ENCODE peak calls at places on chromosomes 11 and 22, in five cellular contexts. K is uterus, Z is breast epithelium, R is IMR-90, B is retinal pigment epithelial cell. Q is an unnamed sample.

GRCh38 chr22:17258015-17258827 is 39.0 kb upstream of the ADA2 start:
- DNase-seq in K (peak), Z (peak), R (no peak), B (no peak), Q (peak)

GRCh38 chr11:99199336-99199735 is 178.6 kb downstream of the CNTN5 start:
- DNase-seq in K (no peak), Z (no peak), R (no peak), B (no peak), Q (peak)

GRCh38 chr22:37983860-37984791 is at the start of gene SOX10:
- DNase-seq in K (no peak), Z (peak), R (no peak), B (no peak), Q (no peak)

GRCh38 chr11:119031912-119032280 is 1.2 kb upstream of the SLC37A4 start:
- DNase-seq in K (no peak), Z (no peak), R (no peak), B (no peak), Q (no peak)

GRCh38 chr22:45630436-45630835 is 41.2 kb upstream of the ATXN10 start:
- DNase-seq in K (no peak), Z (no peak), R (no peak), B (no peak), Q (no peak)

GRCh38 chr11:110174645-110175310 is 81.6 kb downstream of the ZC3H12C start:
- DNase-seq in K (no peak), Z (no peak), R (peak), B (peak), Q (peak)

GRCh38 chr11:95089620-95090542 is at the start of gene ENDOD1:
- DNase-seq in K (peak), Z (peak), R (peak), B (no peak), Q (peak)

GRCh38 chr11:128411812-128412211 is 175.5 kb downstream of the ETS1 start:
- DNase-seq in K (no peak), Z (no peak), R (no peak), B (no peak), Q (no peak)

GRCh38 chr11:76614471-76615183 is 55.9 kb downstream of the LRRC32 start:
- DNase-seq in K (peak), Z (no peak), R (no peak), B (no peak), Q (no peak)

GRCh38 chr11:831132-831864 is 1.5 kb upstream of the CD151 start:
- DNase-seq in K (no peak), Z (no peak), R (peak), B (peak), Q (peak)

GRCh38 chr11:103601230-103601846 is 435.1 kb upstream of the DDI1 start:
- DNase-seq in K (no peak), Z (no peak), R (peak), B (no peak), Q (peak)

GRCh38 chr22:27220349-27220748 is 563.0 kb downstream of the MIAT start:
- DNase-seq in K (no peak), Z (no peak), R (peak), B (no peak), Q (peak)

GRCh38 chr22:41445171-41446056 is 1.2 kb downstream of the TOB2 start:
- DNase-seq in K (peak), Z (no peak), R (no peak), B (no peak), Q (peak)

GRCh38 chr11:67452141-67452952 is at the start of gene GPR152:
- DNase-seq in K (no peak), Z (no peak), R (no peak), B (no peak), Q (no peak)

GRCh38 chr11:71301858-71302533 is 49.6 kb upstream of the SHANK2 start:
- DNase-seq in K (no peak), Z (peak), R (no peak), B (no peak), Q (peak)

GRCh38 chr11:9015677-9016076 is 11.9 kb upstream of the NRIP3 start:
- DNase-seq in K (peak), Z (peak), R (peak), B (no peak), Q (peak)

GRCh38 chr11:45105233-45105992 is 41.0 kb upstream of the PRDM11 start:
- DNase-seq in K (peak), Z (peak), R (peak), B (no peak), Q (peak)

GRCh38 chr11:102313225-102313940 is 3.9 kb upstream of the BIRC3 start:
- DNase-seq in K (no peak), Z (no peak), R (no peak), B (no peak), Q (peak)
- H3K4me3 ChIP-seq in K (peak), Z (peak), R (peak), B (no peak), Q (no peak)

GRCh38 chr11:130426223-130427048 is 2.0 kb downstream of the ADAMTS8 start:
- DNase-seq in K (no peak), Z (no peak), R (no peak), B (no peak), Q (no peak)
- TF ChIP-seq CTCF in K (no peak), Z (no peak), R (no peak), B (no peak), Q (no peak)

GRCh38 chr22:50293441-50294318 is 13.8 kb downstream of the PLXNB2 start:
- DNase-seq in K (no peak), Z (peak), R (peak), B (peak), Q (peak)
- H3K4me3 ChIP-seq in K (peak), Z (peak), R (peak), B (peak), Q (peak)

GRCh38 chr11:46410021-46410420 is 18.4 kb upstream of the CHRM4 start:
- DNase-seq in K (no peak), Z (no peak), R (no peak), B (no peak), Q (peak)
- TF ChIP-seq CTCF in K (no peak), Z (no peak), R (peak), B (peak), Q (peak)

DNA sequence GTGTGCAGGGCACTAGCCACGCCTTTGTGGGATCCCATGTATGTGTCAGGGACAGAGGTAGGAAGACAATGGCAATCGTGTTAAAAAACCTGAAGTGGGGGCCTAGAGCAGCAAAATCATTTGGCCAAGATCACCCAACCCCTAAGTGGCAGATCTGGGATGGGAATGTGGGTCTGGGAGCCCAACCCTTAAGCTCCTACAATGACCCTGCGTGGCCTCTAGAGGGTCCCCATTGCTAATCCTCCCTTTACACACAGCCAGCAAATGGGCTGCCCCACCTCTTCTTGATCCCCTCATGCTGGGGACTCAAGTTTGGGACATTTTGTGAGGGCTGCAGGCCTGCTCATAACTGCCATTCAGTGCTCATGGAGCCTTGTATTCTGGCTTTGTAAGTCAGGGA is 73.2 kb upstream of the SUSD2 start:
- DNase-seq in K (no peak), Z (no peak), R (no peak), B (no peak), Q (no peak)
- H3K4me3 ChIP-seq in K (no peak), Z (no peak), R (no peak), B (no peak), Q (no peak)

DNA sequence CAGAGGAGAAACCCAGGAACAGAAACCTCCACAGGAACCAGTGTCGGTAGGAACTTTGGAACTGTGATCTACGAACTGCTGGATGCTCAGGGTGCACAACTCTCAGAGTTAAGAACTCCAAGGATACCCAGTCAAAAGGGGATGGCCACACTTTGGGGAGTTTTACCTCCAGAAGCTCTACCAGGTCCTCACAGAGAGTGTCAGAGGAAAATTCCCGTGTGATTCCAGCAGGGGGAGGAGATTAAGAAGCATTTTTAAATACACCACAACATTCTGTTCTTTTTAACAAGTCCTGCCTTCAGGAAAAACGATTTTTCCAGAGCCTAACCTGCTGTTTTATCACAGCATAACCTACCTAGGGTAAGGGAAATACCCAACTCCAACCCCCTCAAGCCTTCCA is 104.0 kb downstream of the SOX6 start:
- DNase-seq in K (no peak), Z (no peak), R (peak), B (no peak), Q (no peak)
- TF ChIP-seq CTCF in K (no peak), Z (no peak), R (peak), B (peak), Q (peak)

Q was measured in choroid plexus epithelial cell.